ENCODE peak calls at places on chromosomes 12 and 14, in four cellular contexts. J is fibroblast of lung; H is esophagus muscularis mucosa; Q is CD4-positive, alpha-beta memory T cell. V is an unnamed sample. For H3K9me3, the result is how much of the 10 kb centered on the place peaks cover.

GRCh38 chr14:31194095-31194494 is 13.5 kb downstream of the HECTD1 start:
- DNase-seq in Q (no peak), J (peak), H (no peak), V (no peak)

GRCh38 chr14:45904313-45904712 is 651.3 kb upstream of the MIS18BP1 start:
- DNase-seq in H (no peak), Q (no peak), J (no peak), V (no peak)

GRCh38 chr14:99534333-99534732 is 53.1 kb downstream of the CCNK start:
- DNase-seq in J (no peak), Q (no peak), H (no peak), V (no peak)

GRCh38 chr12:105317942-105318614 is 12.4 kb upstream of the C12orf75 start:
- DNase-seq in H (no peak), J (peak), Q (no peak), V (peak)

GRCh38 chr14:103746706-103747105 is 31.1 kb downstream of the ZFYVE21 start:
- DNase-seq in H (no peak), Q (no peak), J (peak), V (no peak)

GRCh38 chr14:51430600-51430999 is 190.6 kb downstream of the TMX1 start:
- DNase-seq in J (peak), Q (no peak), H (no peak), V (no peak)

GRCh38 chr12:42504049-42504448 is 85.5 kb downstream of the PRICKLE1 start:
- DNase-seq in Q (no peak), H (no peak), J (peak), V (no peak)

GRCh38 chr12:110639336-110640178 is 25.6 kb downstream of the TCTN1 start:
- DNase-seq in J (peak), H (no peak), Q (no peak), V (no peak)

GRCh38 chr12:21801522-21802288 is 27.2 kb upstream of the KCNJ8 start:
- DNase-seq in Q (no peak), H (no peak), J (no peak), V (peak)

GRCh38 chr12:92828565-92828964 is 100.5 kb downstream of the EEA1 start:
- DNase-seq in H (no peak), J (no peak), Q (no peak), V (no peak)

GRCh38 chr12:63905523-63905922 is 61.0 kb downstream of the SRGAP1 start:
- DNase-seq in Q (no peak), J (no peak), H (no peak), V (no peak)

GRCh38 chr12:24899503-24900098 is 49.3 kb downstream of the BCAT1 start:
- DNase-seq in H (no peak), Q (no peak), J (no peak), V (no peak)

GRCh38 chr14:22980672-22981089 is 1.7 kb downstream of the AJUBA start:
- DNase-seq in H (no peak), Q (peak), J (peak), V (peak)

GRCh38 chr14:22979748-22980392 is 2.5 kb downstream of the AJUBA start:
- DNase-seq in Q (no peak), J (no peak), H (no peak), V (no peak)

GRCh38 chr14:22977684-22978486 is 4.5 kb downstream of the AJUBA start:
- DNase-seq in J (peak), H (no peak), Q (no peak), V (peak)

GRCh38 chr14:22978487-22978837 is 3.9 kb downstream of the AJUBA start:
- DNase-seq in H (no peak), J (peak), Q (no peak), V (no peak)

GRCh38 chr14:22978873-22979671 is 3.3 kb downstream of the AJUBA start:
- DNase-seq in J (peak), H (no peak), Q (no peak), V (peak)
- H3K4me3 ChIP-seq in J (peak), H (no peak), Q (no peak), V (no peak)

GRCh38 chr12:121918679-121919038 is 267 bp downstream of the CFAP251 start:
- DNase-seq in J (no peak), H (no peak), Q (no peak), V (no peak)

GRCh38 chr12:121917950-121918678 is at the start of gene CFAP251:
- DNase-seq in J (peak), H (peak), Q (peak), V (peak)

GRCh38 chr12:121916719-121917118 is 1.7 kb upstream of the CFAP251 start:
- DNase-seq in Q (no peak), J (peak), H (no peak), V (no peak)

GRCh38 chr12:121911824-121912585 is 6.4 kb upstream of the CFAP251 start:
- DNase-seq in H (no peak), J (no peak), Q (no peak), V (no peak)

DNA sequence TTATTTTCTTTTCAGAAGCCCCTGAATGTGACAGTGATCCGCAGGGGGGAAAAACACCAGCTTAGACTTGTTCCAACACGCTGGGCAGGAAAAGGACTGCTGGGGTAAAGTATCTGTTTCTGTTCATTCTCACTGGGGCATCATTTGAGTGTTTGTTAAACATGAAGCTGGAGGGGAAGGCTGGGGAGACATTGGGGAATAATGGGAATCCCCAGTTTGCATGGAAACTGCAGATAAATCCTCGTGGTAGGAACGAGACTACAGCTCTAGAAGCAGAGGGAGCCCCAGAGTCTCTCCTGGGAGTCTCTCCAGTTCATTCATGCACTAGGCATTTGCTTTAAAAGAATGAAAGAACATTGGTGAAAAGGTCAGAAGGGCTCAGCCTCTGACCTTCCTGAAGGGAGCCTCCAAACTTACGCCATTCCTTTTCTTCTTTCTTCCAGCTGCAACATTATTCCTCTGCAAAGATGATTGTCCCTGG is 2.5 kb upstream of the CFAP251 start:
- DNase-seq in Q (no peak), H (no peak), J (no peak), V (no peak)
- H3K27ac ChIP-seq in Q (no peak), H (no peak), J (no peak), V (no peak)

DNA sequence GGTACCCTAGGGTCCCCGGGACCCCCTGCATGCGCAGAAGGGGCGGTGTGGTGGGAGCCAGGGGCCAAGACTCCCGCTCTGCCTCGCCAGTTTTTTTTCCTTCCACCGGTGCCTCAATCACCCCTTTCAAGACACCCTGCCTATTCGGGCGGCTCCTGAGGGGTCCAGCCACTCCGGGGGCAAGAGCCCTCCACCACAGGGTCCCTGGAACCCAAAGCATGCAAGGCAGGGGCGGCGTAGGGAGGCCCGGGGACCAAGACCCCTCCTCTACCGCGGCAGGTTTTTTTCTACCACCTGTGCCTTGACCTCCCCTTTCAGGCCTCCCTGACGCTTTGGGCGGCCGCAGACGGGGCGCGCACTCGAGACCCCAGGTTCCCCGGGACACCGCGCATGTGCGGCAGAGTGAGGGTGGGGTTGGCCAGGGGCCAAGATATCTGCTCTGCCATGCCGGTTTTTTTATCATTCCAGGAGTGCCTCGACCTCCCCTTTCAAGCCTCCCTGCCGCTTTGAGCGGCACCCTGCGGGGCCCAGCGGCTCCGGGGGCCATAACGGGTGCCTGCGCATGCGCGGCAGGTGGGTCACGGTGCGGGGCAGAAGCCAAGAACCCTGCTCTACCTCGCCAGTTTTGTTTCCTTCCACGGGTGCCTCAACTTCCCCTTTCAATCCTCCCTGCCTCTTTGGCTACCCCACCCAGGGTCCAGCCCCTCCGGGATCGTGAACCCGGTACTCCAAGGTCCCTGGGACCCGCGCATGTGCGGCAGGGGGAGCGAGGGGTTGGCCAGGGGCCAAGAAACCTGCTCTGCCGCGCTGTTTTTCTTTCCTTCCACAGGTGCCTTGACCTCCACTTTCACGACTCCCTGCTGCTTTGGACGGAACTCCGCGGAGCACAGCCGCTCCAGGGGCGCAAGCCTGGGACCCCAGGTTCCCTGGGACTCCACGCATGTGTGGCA is 328.1 kb downstream of the ALG10 start:
- DNase-seq in H (no peak), Q (no peak), J (no peak), V (no peak)
- H3K9me3 ChIP-seq in H (under half), Q (under half), J (under half), V (under half)

GRCh38 chr12:130850418-130851021 is 11.5 kb upstream of the STX2 start:
- DNase-seq in J (no peak), H (no peak), Q (no peak), V (no peak)
- H3K4me3 ChIP-seq in J (no peak), H (no peak), Q (no peak), V (no peak)

GRCh38 chr12:59040043-59040442 is 119.7 kb upstream of the LRIG3 start:
- DNase-seq in H (no peak), J (peak), Q (no peak), V (no peak)

GRCh38 chr12:59039005-59039404 is 118.7 kb upstream of the LRIG3 start:
- DNase-seq in Q (no peak), H (no peak), J (no peak), V (no peak)

GRCh38 chr12:59044791-59045190 is 124.5 kb upstream of the LRIG3 start:
- DNase-seq in J (peak), Q (no peak), H (no peak), V (no peak)

GRCh38 chr12:59040651-59041050 is 120.3 kb upstream of the LRIG3 start:
- DNase-seq in J (peak), Q (no peak), H (no peak), V (no peak)

GRCh38 chr12:59041241-59042121 is 121.2 kb upstream of the LRIG3 start:
- DNase-seq in J (peak), Q (no peak), H (no peak), V (no peak)
- H3K27ac ChIP-seq in J (peak), Q (no peak), H (peak), V (no peak)

GRCh38 chr14:98192946-98193345 is 1079.1 kb downstream of the BCL11B start:
- DNase-seq in H (no peak), J (no peak), Q (no peak), V (no peak)
- H3K9me3 ChIP-seq in H (under half), J (under half), Q (under half), V (under half)

DNA sequence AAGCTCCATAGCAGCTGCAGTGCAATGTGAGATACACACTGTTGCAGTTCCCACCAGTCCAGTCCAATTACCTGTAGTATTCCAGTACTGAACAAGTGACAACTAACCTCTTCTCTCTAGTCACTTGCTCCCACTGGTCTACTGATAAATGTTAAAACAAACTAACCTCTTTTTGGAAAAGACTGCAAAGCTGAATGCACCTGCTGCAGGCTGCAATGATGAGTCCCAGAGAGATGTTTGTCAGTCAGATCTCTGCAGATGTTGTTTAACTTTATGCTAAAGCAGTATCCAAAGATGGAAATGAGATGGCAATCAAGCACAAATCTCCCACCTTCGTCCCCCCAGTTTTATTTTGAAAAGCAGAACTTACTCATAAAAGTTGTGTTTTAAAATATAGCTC is 7.8 kb downstream of the NOVA1 start:
- DNase-seq in H (no peak), Q (no peak), J (no peak), V (no peak)
- H3K4me3 ChIP-seq in H (no peak), Q (no peak), J (no peak), V (no peak)

GRCh38 chr14:65299837-65300236 is 112.7 kb upstream of the FUT8 start:
- DNase-seq in J (no peak), Q (no peak), H (no peak), V (peak)
- H3K27ac ChIP-seq in J (no peak), Q (no peak), H (no peak), V (peak)

V was measured in small intestine.